ENCODE peak calls at places on chromosomes 6 and 20, in ten cellular contexts. E is CD8-positive, alpha-beta memory T cell; Z is body of pancreas; P is dorsolateral prefrontal cortex; V is cardiac muscle cell; F is HL-60; M is pancreas; D is CD8-positive, alpha-beta T cell; O is psoas muscle; X is transverse colon. R is an unnamed sample.

GRCh38 chr6:80249897-80250296 is 143.4 kb downstream of the BCKDHB start:
- DNase-seq in E (no peak), P (no peak), F (no peak), O (no peak), X (no peak), V (no peak), M (no peak), Z (no peak), D (no peak), R (no peak)

GRCh38 chr6:116386581-116387299 is 16.0 kb downstream of the DSE start:
- DNase-seq in P (no peak), X (no peak), O (no peak), F (no peak), Z (no peak), V (no peak), D (no peak), E (no peak), M (no peak), R (no peak)

GRCh38 chr6:109302176-109302575 is 80.1 kb downstream of the CD164 start:
- DNase-seq in P (no peak), M (no peak), V (no peak), D (no peak), E (no peak), F (no peak), Z (no peak), X (no peak), O (no peak), R (no peak)

GRCh38 chr6:156857573-156857972 is 80.4 kb downstream of the ARID1B start:
- DNase-seq in F (no peak), P (no peak), X (no peak), E (no peak), O (no peak), D (no peak), M (no peak), Z (no peak), V (no peak), R (no peak)

GRCh38 chr6:2799936-2800527 is 34.8 kb downstream of the WRNIP1 start:
- DNase-seq in E (no peak), V (no peak), D (no peak), P (no peak), X (no peak), O (no peak), Z (no peak), F (peak; percentile 39), M (no peak), R (no peak)

GRCh38 chr6:20712011-20712410 is 177.8 kb downstream of the CDKAL1 start:
- DNase-seq in Z (no peak), X (no peak), O (no peak), P (no peak), D (no peak), M (no peak), F (no peak), V (no peak), E (no peak), R (no peak)

GRCh38 chr6:29976588-29977424 is 34.5 kb downstream of the HLA-A start:
- DNase-seq in V (peak; percentile 79), D (peak; percentile 76), P (peak; percentile 70), M (peak; percentile 88), E (peak; percentile 73), Z (peak; percentile 85), O (peak; percentile 91), F (no peak), X (peak; percentile 84), R (peak; percentile 63)

GRCh38 chr6:156852147-156852857 is 75.1 kb downstream of the ARID1B start:
- DNase-seq in O (no peak), V (no peak), P (no peak), Z (no peak), X (no peak), D (no peak), E (no peak), F (no peak), M (no peak), R (no peak)

DNA sequence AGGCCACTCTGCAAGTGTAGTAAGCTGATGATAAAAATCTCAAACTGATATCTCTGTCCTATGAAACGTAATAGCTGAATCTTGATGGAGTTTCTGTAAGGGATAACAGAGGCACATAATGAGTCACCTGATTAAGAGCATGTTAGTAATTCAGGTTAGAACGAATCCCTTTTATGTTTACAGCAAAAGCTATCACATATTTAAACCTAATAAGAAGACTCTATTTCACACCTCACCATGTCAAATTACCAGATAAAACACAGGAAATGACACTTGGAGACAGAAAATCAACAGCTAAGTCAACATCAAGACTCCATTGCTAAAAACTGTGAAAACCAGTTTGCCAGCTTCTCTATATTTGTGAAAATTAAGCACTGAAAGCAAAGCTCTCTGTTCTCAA is 11.8 kb downstream of the CST7 start:
- DNase-seq in F (no peak), E (no peak), O (no peak), V (no peak), M (no peak), D (no peak), Z (no peak), P (no peak), X (no peak), R (no peak)
- H3K27ac ChIP-seq in F (no peak overlapping the region), E (peak overlapping the region; percentile 90), O (no peak overlapping the region), V (no peak overlapping the region), M (no peak overlapping the region), D (peak overlapping the region; percentile 63), Z (no peak overlapping the region), P (no peak overlapping the region), X (no peak overlapping the region), R (no peak overlapping the region)

GRCh38 chr6:131054392-131055250 is 8.4 kb downstream of the EPB41L2 start:
- DNase-seq in F (no peak), O (no peak), M (no peak), V (no peak), P (no peak), Z (no peak), X (no peak), E (no peak), D (no peak), R (no peak)

GRCh38 chr6:131049515-131050081 is 13.4 kb downstream of the EPB41L2 start:
- DNase-seq in M (no peak), O (no peak), X (no peak), P (no peak), F (no peak), Z (no peak), D (no peak), V (no peak), E (no peak), R (no peak)

GRCh38 chr6:131051316-131051715 is 11.7 kb downstream of the EPB41L2 start:
- DNase-seq in Z (no peak), O (no peak), X (no peak), E (no peak), F (no peak), D (no peak), M (no peak), V (no peak), P (no peak), R (no peak)

GRCh38 chr6:131058236-131058635 is 4.8 kb downstream of the EPB41L2 start:
- DNase-seq in O (no peak), M (no peak), E (no peak), P (no peak), Z (no peak), F (no peak), V (no peak), X (no peak), D (no peak), R (no peak)

DNA sequence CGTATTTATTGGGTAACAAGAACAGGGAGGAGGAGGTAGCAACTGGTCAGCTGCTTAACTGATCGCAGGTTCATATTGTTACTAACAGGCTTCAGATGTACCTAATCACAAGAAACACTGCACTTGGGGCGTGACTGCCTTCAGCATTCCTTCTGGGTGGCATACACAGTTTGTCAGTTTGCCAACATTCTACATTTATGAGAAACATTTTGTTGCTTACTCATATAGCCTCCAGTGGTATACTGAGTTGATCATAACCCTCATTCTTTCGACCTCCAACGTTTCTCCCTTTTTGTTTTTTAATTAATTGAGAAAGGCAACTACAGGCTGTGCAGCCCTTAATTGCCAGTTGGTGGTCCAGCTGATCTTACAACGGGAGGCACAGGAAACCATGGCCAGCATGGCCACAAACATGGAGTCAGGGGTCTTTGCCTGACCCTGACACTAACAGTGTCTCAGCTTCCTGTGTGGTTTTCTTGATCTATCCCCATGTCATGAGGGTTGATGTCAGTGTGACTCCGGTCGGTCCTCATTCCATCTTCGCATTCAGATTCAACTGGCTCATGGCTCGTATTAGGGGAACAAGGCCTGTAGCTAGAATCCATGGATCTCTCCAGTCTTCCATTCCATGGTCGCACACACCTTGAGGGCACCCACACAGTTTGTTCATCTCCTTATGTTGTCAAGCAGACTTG is 9.4 kb downstream of the EPB41L2 start:
- DNase-seq in D (no peak), E (no peak), M (no peak), O (no peak), F (no peak), X (no peak), P (no peak), V (no peak), Z (no peak), R (no peak)
- H3K27ac ChIP-seq in D (no peak overlapping the region), E (no peak overlapping the region), M (no peak overlapping the region), O (no peak overlapping the region), F (no peak overlapping the region), X (no peak overlapping the region), P (no peak overlapping the region), V (no peak overlapping the region), Z (no peak overlapping the region), R (no peak overlapping the region)

GRCh38 chr20:58405504-58406291 is 16.7 kb downstream of the VAPB start:
- DNase-seq in O (no peak), D (no peak), E (no peak), X (no peak), V (no peak), F (no peak), Z (no peak), P (no peak), M (no peak), R (no peak)

GRCh38 chr20:58406422-58407001 is 17.5 kb downstream of the VAPB start:
- DNase-seq in P (no peak), E (no peak), F (no peak), O (no peak), V (no peak), D (no peak), M (no peak), X (no peak), Z (no peak), R (no peak)

GRCh38 chr20:58407201-58407873 is 18.3 kb downstream of the VAPB start:
- DNase-seq in V (no peak), O (no peak), M (no peak), D (no peak), E (no peak), F (no peak), Z (no peak), X (no peak), P (no peak), R (no peak)

GRCh38 chr20:58408603-58409246 is 19.7 kb downstream of the VAPB start:
- DNase-seq in D (no peak), O (no peak), F (no peak), Z (no peak), P (no peak), V (no peak), E (no peak), X (no peak), M (no peak), R (no peak)

DNA sequence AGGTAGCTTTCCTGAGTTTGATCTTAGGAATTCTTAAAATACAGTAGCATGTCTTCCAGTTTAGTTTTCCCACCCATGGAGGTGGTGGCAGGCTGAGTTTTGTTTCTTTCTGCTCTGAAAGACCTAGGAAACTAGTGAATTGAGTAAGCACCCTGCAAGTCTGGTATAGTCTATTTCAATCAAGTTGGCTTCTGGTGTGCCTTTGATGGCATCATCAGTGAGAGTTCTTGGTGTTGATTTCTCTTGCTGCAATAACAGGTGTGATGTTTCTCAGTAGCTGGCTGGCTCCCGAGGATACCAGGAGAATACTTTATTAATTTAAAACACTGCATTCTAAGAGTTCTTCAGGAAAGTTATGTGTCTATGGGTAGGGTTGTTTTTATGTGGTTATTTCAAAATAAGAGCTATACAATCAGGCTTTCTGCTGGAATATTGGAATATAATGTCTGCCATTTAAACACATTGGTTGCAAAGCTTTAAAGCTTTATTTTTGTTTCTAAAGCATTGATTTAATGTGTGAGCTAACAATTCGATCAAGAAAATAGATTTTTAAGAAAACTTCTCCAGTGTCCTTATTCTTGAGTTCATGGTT is 19.0 kb downstream of the VAPB start:
- DNase-seq in V (no peak), D (no peak), Z (peak; percentile 74), E (no peak), X (no peak), P (no peak), F (no peak), O (no peak), M (no peak), R (no peak)
- H3K27ac ChIP-seq in V (no peak overlapping the region), D (peak overlapping the region; percentile 20), Z (peak overlapping the region; percentile 35), E (no peak overlapping the region), X (no peak overlapping the region), P (no peak overlapping the region), F (peak overlapping the region; percentile 12), O (peak overlapping the region; percentile 87), M (peak overlapping the region; percentile 67), R (no peak overlapping the region)

GRCh38 chr20:20491784-20492145 is 123.9 kb downstream of the INSM1 start:
- DNase-seq in D (no peak), M (no peak), Z (no peak), X (no peak), F (no peak), V (no peak), E (no peak), O (no peak), P (no peak), R (no peak)
- H3K27ac ChIP-seq in D (no peak overlapping the region), M (peak overlapping the region; percentile 50), Z (peak overlapping the region; percentile 33), X (no peak overlapping the region), F (no peak overlapping the region), V (no peak overlapping the region), E (no peak overlapping the region), O (no peak overlapping the region), P (peak overlapping the region; percentile 44), R (peak overlapping the region; percentile 85)